ENCODE peak calls at places on chromosomes 7 and 10, in four cellular contexts. One of them, this sample, is unnamed. For H3K4me1, the result is how much of the 10 kb centered on the place peaks cover.

GRCh38 chr10:32144817-32145688 is 88.8 kb upstream of the KIF5B start:
- DNase-seq in gastrocnemius medialis: no peak
- DNase-seq in upper lobe of right lung: no peak
- DNase-seq in DND-41: no peak
- DNase-seq in this sample: no peak

GRCh38 chr10:77195101-77195500 is 442.5 kb downstream of the KCNMA1 start:
- DNase-seq in DND-41: no peak
- DNase-seq in gastrocnemius medialis: no peak
- DNase-seq in upper lobe of right lung: no peak
- DNase-seq in this sample: peak

GRCh38 chr7:91266067-91266930 is 2.1 kb downstream of the FZD1 start:
- DNase-seq in upper lobe of right lung: peak
- DNase-seq in DND-41: no peak
- DNase-seq in gastrocnemius medialis: no peak
- DNase-seq in this sample: no peak

GRCh38 chr10:80110986-80111385 is 21.5 kb upstream of the PLAC9 start:
- DNase-seq in gastrocnemius medialis: no peak
- DNase-seq in upper lobe of right lung: no peak
- DNase-seq in DND-41: no peak
- DNase-seq in this sample: no peak

GRCh38 chr10:60395711-60396110 is 6.0 kb upstream of the ANK3 start:
- DNase-seq in DND-41: no peak
- DNase-seq in upper lobe of right lung: no peak
- DNase-seq in gastrocnemius medialis: no peak
- DNase-seq in this sample: no peak

GRCh38 chr10:132932461-132933307 is 9.7 kb downstream of the CFAP46 start:
- DNase-seq in DND-41: no peak
- DNase-seq in gastrocnemius medialis: no peak
- DNase-seq in upper lobe of right lung: peak
- DNase-seq in this sample: no peak

GRCh38 chr10:31343551-31343950 is 24.5 kb downstream of the ZEB1 start:
- DNase-seq in gastrocnemius medialis: no peak
- DNase-seq in DND-41: no peak
- DNase-seq in upper lobe of right lung: no peak
- DNase-seq in this sample: no peak

GRCh38 chr7:68789597-68789996 is 808.7 kb upstream of the AUTS2 start:
- DNase-seq in upper lobe of right lung: no peak
- DNase-seq in gastrocnemius medialis: no peak
- DNase-seq in DND-41: no peak
- DNase-seq in this sample: no peak

GRCh38 chr10:72171175-72171630 is 44.6 kb upstream of the ANAPC16 start:
- DNase-seq in gastrocnemius medialis: no peak
- DNase-seq in upper lobe of right lung: no peak
- DNase-seq in DND-41: no peak
- DNase-seq in this sample: no peak

GRCh38 chr7:1674161-1675035 is 4.3 kb downstream of the ELFN1 start:
- DNase-seq in gastrocnemius medialis: peak
- DNase-seq in upper lobe of right lung: peak
- DNase-seq in DND-41: no peak
- DNase-seq in this sample: no peak

GRCh38 chr10:60848126-60848525 is 69.8 kb downstream of the CDK1 start:
- DNase-seq in upper lobe of right lung: no peak
- DNase-seq in gastrocnemius medialis: peak
- DNase-seq in DND-41: no peak
- DNase-seq in this sample: no peak

GRCh38 chr10:63553031-63553430 is 31.8 kb downstream of the REEP3 start:
- DNase-seq in DND-41: no peak
- DNase-seq in gastrocnemius medialis: no peak
- DNase-seq in upper lobe of right lung: no peak
- DNase-seq in this sample: no peak

GRCh38 chr7:90251304-90251635 is 6.3 kb downstream of the CFAP69 start:
- DNase-seq in gastrocnemius medialis: no peak
- DNase-seq in upper lobe of right lung: no peak
- DNase-seq in DND-41: no peak
- DNase-seq in this sample: no peak

GRCh38 chr10:114605155-114605797 is 52.8 kb downstream of the ABLIM1 start:
- DNase-seq in DND-41: no peak
- DNase-seq in gastrocnemius medialis: no peak
- DNase-seq in upper lobe of right lung: no peak
- DNase-seq in this sample: no peak

GRCh38 chr10:15518256-15518655 is 147.2 kb upstream of the FAM171A1 start:
- DNase-seq in DND-41: no peak
- DNase-seq in gastrocnemius medialis: no peak
- DNase-seq in upper lobe of right lung: no peak
- DNase-seq in this sample: no peak

GRCh38 chr7:64874114-64874513 is 29.0 kb upstream of the ZNF273 start:
- DNase-seq in gastrocnemius medialis: no peak
- DNase-seq in upper lobe of right lung: no peak
- DNase-seq in DND-41: peak
- DNase-seq in this sample: no peak

GRCh38 chr10:80444646-80445319 is 9.3 kb upstream of the TSPAN14 start:
- DNase-seq in DND-41: peak
- DNase-seq in gastrocnemius medialis: peak
- DNase-seq in upper lobe of right lung: peak
- DNase-seq in this sample: no peak

DNA sequence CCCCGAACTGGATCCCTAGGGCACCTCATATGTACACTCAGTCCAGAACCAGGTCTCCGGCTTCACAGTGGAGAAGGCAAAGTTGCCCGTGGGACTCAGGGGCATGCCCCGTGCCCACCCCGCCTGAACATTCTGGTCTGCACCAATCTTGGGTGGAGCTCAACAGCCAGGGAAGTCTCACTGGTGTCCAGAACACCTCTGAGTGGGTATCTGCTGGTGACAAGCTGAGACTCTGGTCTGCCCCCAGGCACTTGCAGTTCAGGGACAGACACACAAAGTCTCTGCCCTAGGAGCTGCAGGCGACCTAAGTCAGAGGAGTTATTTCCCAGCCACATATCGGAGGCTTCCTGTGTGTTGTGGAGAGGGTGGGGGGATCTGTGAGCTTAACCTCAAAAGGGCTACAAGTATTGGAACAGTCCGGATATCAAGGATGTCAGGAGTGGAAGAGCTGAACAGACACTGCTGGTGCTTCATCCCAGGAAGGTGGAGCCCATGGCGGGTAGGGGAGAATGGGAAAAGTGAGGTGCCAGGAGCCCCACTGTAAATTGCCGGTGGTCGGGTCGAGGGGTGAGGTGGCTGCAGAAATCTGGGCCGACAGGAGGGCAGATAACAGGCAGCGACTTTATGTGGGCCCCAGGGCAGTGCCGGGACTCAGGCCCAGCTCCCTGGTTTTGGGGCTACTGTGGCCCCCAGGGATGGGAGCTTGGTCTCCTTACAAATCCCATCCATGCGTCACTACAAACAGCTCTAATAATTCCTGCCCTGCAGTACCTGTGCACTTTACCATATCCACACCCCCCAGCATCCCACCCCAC is 8.6 kb upstream of the TLX1 start:
- DNase-seq in DND-41: no peak
- DNase-seq in upper lobe of right lung: no peak
- DNase-seq in gastrocnemius medialis: no peak
- DNase-seq in this sample: no peak
- H3K4me3 ChIP-seq in DND-41: no peak
- H3K4me3 ChIP-seq in upper lobe of right lung: no peak
- H3K4me3 ChIP-seq in gastrocnemius medialis: peak
- H3K4me3 ChIP-seq in this sample: peak

GRCh38 chr7:131538071-131538790 is 18.2 kb downstream of the PODXL start:
- DNase-seq in upper lobe of right lung: peak
- DNase-seq in gastrocnemius medialis: peak
- DNase-seq in DND-41: no peak
- DNase-seq in this sample: no peak
- H3K27ac ChIP-seq in upper lobe of right lung: no peak
- H3K27ac ChIP-seq in gastrocnemius medialis: peak
- H3K27ac ChIP-seq in DND-41: no peak
- H3K27ac ChIP-seq in this sample: no peak

GRCh38 chr7:148337995-148338747 is 252.4 kb upstream of the C7orf33 start:
- DNase-seq in DND-41: no peak
- DNase-seq in upper lobe of right lung: no peak
- DNase-seq in gastrocnemius medialis: no peak
- DNase-seq in this sample: no peak
- H3K4me1 ChIP-seq in DND-41: under half
- H3K4me1 ChIP-seq in upper lobe of right lung: under half
- H3K4me1 ChIP-seq in gastrocnemius medialis: under half
- H3K4me1 ChIP-seq in this sample: under half

GRCh38 chr10:93757136-93757535 is 600 bp upstream of the LGI1 start:
- DNase-seq in gastrocnemius medialis: peak
- DNase-seq in DND-41: no peak
- DNase-seq in upper lobe of right lung: no peak
- DNase-seq in this sample: no peak
- H3K4me3 ChIP-seq in gastrocnemius medialis: peak
- H3K4me3 ChIP-seq in DND-41: no peak
- H3K4me3 ChIP-seq in upper lobe of right lung: no peak
- H3K4me3 ChIP-seq in this sample: peak

DNA sequence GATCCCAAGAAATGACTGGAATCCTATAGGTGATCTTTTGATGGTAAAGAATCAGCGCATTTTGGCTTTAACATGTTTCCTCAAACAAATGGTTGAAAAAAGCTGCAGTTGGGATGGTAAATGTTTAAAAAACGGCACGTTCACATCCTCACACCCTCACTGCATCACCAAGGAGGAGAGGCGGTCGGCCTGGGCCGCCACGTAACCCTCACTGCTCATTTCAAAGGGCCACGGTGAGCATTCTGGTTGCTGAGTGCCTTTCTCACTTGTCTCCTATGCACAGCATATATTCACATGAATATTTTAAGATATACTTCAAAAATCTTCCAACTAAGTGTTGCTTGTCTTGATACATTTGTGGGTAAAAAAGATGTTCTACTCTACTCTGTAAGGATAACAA is 233.2 kb downstream of the DNAJB6 start:
- DNase-seq in gastrocnemius medialis: no peak
- DNase-seq in DND-41: no peak
- DNase-seq in upper lobe of right lung: no peak
- DNase-seq in this sample: no peak
- H3K27ac ChIP-seq in gastrocnemius medialis: no peak
- H3K27ac ChIP-seq in DND-41: no peak
- H3K27ac ChIP-seq in upper lobe of right lung: no peak
- H3K27ac ChIP-seq in this sample: no peak

GRCh38 chr7:424961-425793 is 94.5 kb downstream of the PDGFA start:
- DNase-seq in DND-41: no peak
- DNase-seq in gastrocnemius medialis: no peak
- DNase-seq in upper lobe of right lung: no peak
- DNase-seq in this sample: peak
- H3K4me1 ChIP-seq in DND-41: under half
- H3K4me1 ChIP-seq in gastrocnemius medialis: under half
- H3K4me1 ChIP-seq in upper lobe of right lung: under half
- H3K4me1 ChIP-seq in this sample: under half

GRCh38 chr7:24713850-24714675 is 43.2 kb downstream of the GSDME start:
- DNase-seq in upper lobe of right lung: no peak
- DNase-seq in DND-41: no peak
- DNase-seq in gastrocnemius medialis: no peak
- DNase-seq in this sample: no peak
- H3K4me3 ChIP-seq in upper lobe of right lung: no peak
- H3K4me3 ChIP-seq in DND-41: no peak
- H3K4me3 ChIP-seq in gastrocnemius medialis: no peak
- H3K4me3 ChIP-seq in this sample: no peak

GRCh38 chr7:74709880-74710671 is 52.6 kb downstream of the GTF2I start:
- DNase-seq in DND-41: no peak
- DNase-seq in gastrocnemius medialis: no peak
- DNase-seq in upper lobe of right lung: no peak
- DNase-seq in this sample: no peak

GRCh38 chr7:74708569-74709275 is 51.2 kb downstream of the GTF2I start:
- DNase-seq in DND-41: no peak
- DNase-seq in upper lobe of right lung: no peak
- DNase-seq in gastrocnemius medialis: no peak
- DNase-seq in this sample: no peak

GRCh38 chr7:74718336-74718735 is 55.5 kb upstream of the NCF1 start:
- DNase-seq in gastrocnemius medialis: no peak
- DNase-seq in upper lobe of right lung: no peak
- DNase-seq in DND-41: no peak
- DNase-seq in this sample: no peak

GRCh38 chr7:74717889-74718288 is 55.9 kb upstream of the NCF1 start:
- DNase-seq in gastrocnemius medialis: no peak
- DNase-seq in DND-41: no peak
- DNase-seq in upper lobe of right lung: no peak
- DNase-seq in this sample: no peak

GRCh38 chr7:74713567-74713966 is 56.0 kb downstream of the GTF2I start:
- DNase-seq in DND-41: no peak
- DNase-seq in upper lobe of right lung: no peak
- DNase-seq in gastrocnemius medialis: no peak
- DNase-seq in this sample: no peak
- H3K27ac ChIP-seq in DND-41: no peak
- H3K27ac ChIP-seq in upper lobe of right lung: no peak
- H3K27ac ChIP-seq in gastrocnemius medialis: no peak
- H3K27ac ChIP-seq in this sample: no peak